ENCODE peak calls at places on chromosomes 12 and 14, in ten cellular contexts. One of them, this sample, is unnamed.

GRCh38 chr14:82642425-82642824 is 1108.8 kb upstream of the SEL1L start:
- DNase-seq in AG09309: no peak
- DNase-seq in H9: peak; percentile 88
- DNase-seq in AG09319: no peak
- DNase-seq in astrocyte: no peak
- DNase-seq in WTC11: peak; percentile 65
- DNase-seq in heart left ventricle: no peak
- DNase-seq in CD4-positive, alpha-beta T cell: no peak
- DNase-seq in dorsolateral prefrontal cortex: peak; percentile 41
- DNase-seq in nephron progenitor cell: peak; percentile 65
- DNase-seq in this sample: no peak

GRCh38 chr12:18521461-18521860 is 216.4 kb downstream of the PLCZ1 start:
- DNase-seq in CD4-positive, alpha-beta T cell: no peak
- DNase-seq in dorsolateral prefrontal cortex: no peak
- DNase-seq in heart left ventricle: no peak
- DNase-seq in WTC11: no peak
- DNase-seq in AG09309: no peak
- DNase-seq in astrocyte: no peak
- DNase-seq in H9: no peak
- DNase-seq in nephron progenitor cell: no peak
- DNase-seq in AG09319: no peak
- DNase-seq in this sample: no peak

GRCh38 chr14:51643137-51643536 is 8.6 kb upstream of the FRMD6 start:
- DNase-seq in astrocyte: peak; percentile 89
- DNase-seq in CD4-positive, alpha-beta T cell: no peak
- DNase-seq in AG09309: peak; percentile 73
- DNase-seq in nephron progenitor cell: no peak
- DNase-seq in H9: no peak
- DNase-seq in AG09319: no peak
- DNase-seq in heart left ventricle: no peak
- DNase-seq in WTC11: no peak
- DNase-seq in dorsolateral prefrontal cortex: no peak
- DNase-seq in this sample: no peak

GRCh38 chr12:68497112-68497511 is 113.6 kb upstream of the RAP1B start:
- DNase-seq in astrocyte: peak; percentile 66
- DNase-seq in CD4-positive, alpha-beta T cell: no peak
- DNase-seq in H9: no peak
- DNase-seq in heart left ventricle: no peak
- DNase-seq in WTC11: no peak
- DNase-seq in dorsolateral prefrontal cortex: no peak
- DNase-seq in AG09309: no peak
- DNase-seq in AG09319: no peak
- DNase-seq in nephron progenitor cell: no peak
- DNase-seq in this sample: no peak

GRCh38 chr14:71526388-71526787 is 405.8 kb upstream of the RGS6 start:
- DNase-seq in AG09319: no peak
- DNase-seq in CD4-positive, alpha-beta T cell: no peak
- DNase-seq in astrocyte: no peak
- DNase-seq in WTC11: no peak
- DNase-seq in nephron progenitor cell: no peak
- DNase-seq in dorsolateral prefrontal cortex: no peak
- DNase-seq in AG09309: no peak
- DNase-seq in heart left ventricle: no peak
- DNase-seq in H9: no peak
- DNase-seq in this sample: no peak

GRCh38 chr14:74257078-74257987 is 18.1 kb downstream of the VSX2 start:
- DNase-seq in nephron progenitor cell: peak; percentile 73
- DNase-seq in dorsolateral prefrontal cortex: peak; percentile 56
- DNase-seq in CD4-positive, alpha-beta T cell: peak; percentile 55
- DNase-seq in astrocyte: no peak
- DNase-seq in AG09309: no peak
- DNase-seq in AG09319: no peak
- DNase-seq in WTC11: peak; percentile 68
- DNase-seq in H9: peak; percentile 72
- DNase-seq in heart left ventricle: peak; percentile 56
- DNase-seq in this sample: peak; percentile 20

GRCh38 chr12:122116707-122117535 is 38.4 kb downstream of the MLXIP start:
- DNase-seq in dorsolateral prefrontal cortex: peak; percentile 89
- DNase-seq in AG09319: no peak
- DNase-seq in H9: no peak
- DNase-seq in nephron progenitor cell: no peak
- DNase-seq in heart left ventricle: no peak
- DNase-seq in WTC11: no peak
- DNase-seq in astrocyte: no peak
- DNase-seq in CD4-positive, alpha-beta T cell: no peak
- DNase-seq in AG09309: no peak
- DNase-seq in this sample: no peak

GRCh38 chr14:33938131-33938949 is 12.5 kb downstream of the EGLN3 start:
- DNase-seq in AG09309: no peak
- DNase-seq in dorsolateral prefrontal cortex: peak; percentile 67
- DNase-seq in heart left ventricle: peak; percentile 89
- DNase-seq in WTC11: peak; percentile 47
- DNase-seq in CD4-positive, alpha-beta T cell: no peak
- DNase-seq in nephron progenitor cell: peak; percentile 38
- DNase-seq in astrocyte: no peak
- DNase-seq in H9: peak; percentile 68
- DNase-seq in AG09319: no peak
- DNase-seq in this sample: no peak

GRCh38 chr14:100017578-100017977 is 47.6 kb upstream of the EVL start:
- DNase-seq in WTC11: no peak
- DNase-seq in nephron progenitor cell: no peak
- DNase-seq in H9: no peak
- DNase-seq in heart left ventricle: no peak
- DNase-seq in AG09319: no peak
- DNase-seq in AG09309: no peak
- DNase-seq in dorsolateral prefrontal cortex: no peak
- DNase-seq in CD4-positive, alpha-beta T cell: no peak
- DNase-seq in astrocyte: peak; percentile 87
- DNase-seq in this sample: no peak

GRCh38 chr12:79897617-79898016 is 37.3 kb downstream of the PPP1R12A start:
- DNase-seq in nephron progenitor cell: no peak
- DNase-seq in heart left ventricle: no peak
- DNase-seq in AG09309: peak; percentile 88
- DNase-seq in AG09319: peak; percentile 54
- DNase-seq in dorsolateral prefrontal cortex: no peak
- DNase-seq in H9: no peak
- DNase-seq in WTC11: no peak
- DNase-seq in astrocyte: peak; percentile 100
- DNase-seq in CD4-positive, alpha-beta T cell: no peak
- DNase-seq in this sample: peak; percentile 96

GRCh38 chr12:24879644-24880043 is 69.3 kb downstream of the BCAT1 start:
- DNase-seq in CD4-positive, alpha-beta T cell: no peak
- DNase-seq in astrocyte: no peak
- DNase-seq in dorsolateral prefrontal cortex: no peak
- DNase-seq in WTC11: no peak
- DNase-seq in AG09319: no peak
- DNase-seq in nephron progenitor cell: no peak
- DNase-seq in AG09309: no peak
- DNase-seq in H9: no peak
- DNase-seq in heart left ventricle: no peak
- DNase-seq in this sample: no peak

GRCh38 chr12:131151558-131152345 is 198.0 kb downstream of the ADGRD1 start:
- DNase-seq in astrocyte: no peak
- DNase-seq in H9: no peak
- DNase-seq in heart left ventricle: no peak
- DNase-seq in nephron progenitor cell: no peak
- DNase-seq in dorsolateral prefrontal cortex: no peak
- DNase-seq in AG09319: no peak
- DNase-seq in CD4-positive, alpha-beta T cell: no peak
- DNase-seq in AG09309: no peak
- DNase-seq in WTC11: no peak
- DNase-seq in this sample: no peak

GRCh38 chr12:80400591-80400991 is 43.4 kb upstream of the PTPRQ start:
- DNase-seq in dorsolateral prefrontal cortex: peak; percentile 58
- DNase-seq in CD4-positive, alpha-beta T cell: no peak
- DNase-seq in astrocyte: peak; percentile 31
- DNase-seq in H9: peak; percentile 64
- DNase-seq in nephron progenitor cell: no peak
- DNase-seq in AG09309: no peak
- DNase-seq in heart left ventricle: peak; percentile 21
- DNase-seq in AG09319: no peak
- DNase-seq in WTC11: peak; percentile 15
- DNase-seq in this sample: no peak

GRCh38 chr14:64114166-64114565 is 180.0 kb downstream of the ESR2 start:
- DNase-seq in WTC11: no peak
- DNase-seq in astrocyte: no peak
- DNase-seq in nephron progenitor cell: no peak
- DNase-seq in CD4-positive, alpha-beta T cell: no peak
- DNase-seq in dorsolateral prefrontal cortex: no peak
- DNase-seq in AG09319: no peak
- DNase-seq in heart left ventricle: no peak
- DNase-seq in AG09309: no peak
- DNase-seq in H9: peak; percentile 39
- DNase-seq in this sample: no peak

GRCh38 chr12:91565816-91566215 is 383.2 kb upstream of the DCN start:
- DNase-seq in dorsolateral prefrontal cortex: no peak
- DNase-seq in WTC11: no peak
- DNase-seq in CD4-positive, alpha-beta T cell: no peak
- DNase-seq in AG09309: no peak
- DNase-seq in H9: no peak
- DNase-seq in AG09319: no peak
- DNase-seq in astrocyte: no peak
- DNase-seq in nephron progenitor cell: no peak
- DNase-seq in heart left ventricle: no peak
- DNase-seq in this sample: no peak

DNA sequence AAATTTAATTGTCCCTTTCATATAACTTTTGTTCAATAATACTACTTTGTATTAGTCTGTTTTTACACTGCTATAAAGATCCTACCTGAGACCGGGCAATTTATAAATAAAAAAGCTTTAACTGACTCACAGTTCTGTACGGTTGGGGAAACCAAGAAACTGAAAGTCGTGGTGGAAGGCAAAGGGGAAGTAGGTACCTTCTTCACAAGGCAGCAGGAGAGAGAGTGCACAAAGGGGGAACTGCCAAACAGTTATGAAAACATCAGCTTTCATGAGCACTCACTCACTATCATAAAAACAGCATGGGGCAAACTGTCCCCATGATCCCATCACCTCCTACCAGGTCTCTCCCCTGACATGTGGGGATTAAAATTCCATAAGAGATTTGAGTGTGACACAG is 1069.0 kb downstream of the FSCB start:
- DNase-seq in heart left ventricle: no peak
- DNase-seq in AG09319: no peak
- DNase-seq in dorsolateral prefrontal cortex: no peak
- DNase-seq in astrocyte: no peak
- DNase-seq in WTC11: no peak
- DNase-seq in CD4-positive, alpha-beta T cell: no peak
- DNase-seq in H9: no peak
- DNase-seq in nephron progenitor cell: no peak
- DNase-seq in AG09309: no peak
- DNase-seq in this sample: no peak
- TF ChIP-seq CTCF in heart left ventricle: no peak
- TF ChIP-seq CTCF in AG09319: no peak
- TF ChIP-seq CTCF in dorsolateral prefrontal cortex: no peak
- TF ChIP-seq CTCF in astrocyte: no peak
- TF ChIP-seq CTCF in WTC11: no peak
- TF ChIP-seq CTCF in CD4-positive, alpha-beta T cell: no peak
- TF ChIP-seq CTCF in H9: no peak
- TF ChIP-seq CTCF in nephron progenitor cell: no peak
- TF ChIP-seq CTCF in AG09309: no peak
- TF ChIP-seq CTCF in this sample: no peak

DNA sequence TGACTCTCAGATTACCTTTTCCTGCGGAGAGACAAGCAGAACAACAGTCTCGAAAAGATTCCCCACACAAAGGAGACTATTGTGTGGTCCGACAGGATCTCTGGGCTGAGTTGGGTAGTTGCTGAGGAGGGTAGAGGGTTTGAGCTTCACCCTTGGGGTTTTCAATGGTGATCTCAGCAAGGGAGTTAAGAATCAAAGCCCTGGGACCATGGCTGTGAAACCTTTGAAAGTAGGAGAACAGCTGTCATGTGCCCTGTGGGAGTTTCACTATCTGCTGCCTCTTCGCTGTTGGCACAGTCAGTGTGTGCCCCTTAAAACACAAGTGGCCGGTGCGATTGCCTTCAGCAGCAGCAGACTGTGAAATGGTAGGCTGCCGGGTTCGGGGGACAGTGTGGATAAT is 14.2 kb upstream of the PLEK2 start:
- DNase-seq in WTC11: no peak
- DNase-seq in dorsolateral prefrontal cortex: no peak
- DNase-seq in nephron progenitor cell: no peak
- DNase-seq in AG09319: no peak
- DNase-seq in astrocyte: no peak
- DNase-seq in H9: no peak
- DNase-seq in AG09309: no peak
- DNase-seq in CD4-positive, alpha-beta T cell: no peak
- DNase-seq in heart left ventricle: peak; percentile 57
- DNase-seq in this sample: no peak
- TF ChIP-seq CTCF in WTC11: no peak
- TF ChIP-seq CTCF in dorsolateral prefrontal cortex: no peak
- TF ChIP-seq CTCF in nephron progenitor cell: no peak
- TF ChIP-seq CTCF in AG09319: no peak
- TF ChIP-seq CTCF in astrocyte: no peak
- TF ChIP-seq CTCF in H9: no peak
- TF ChIP-seq CTCF in AG09309: no peak
- TF ChIP-seq CTCF in CD4-positive, alpha-beta T cell: no peak
- TF ChIP-seq CTCF in heart left ventricle: no peak
- TF ChIP-seq CTCF in this sample: no peak

GRCh38 chr12:6667559-6668210 is 4.8 kb upstream of the ING4 start:
- DNase-seq in H9: peak; percentile 66
- DNase-seq in AG09309: no peak
- DNase-seq in CD4-positive, alpha-beta T cell: no peak
- DNase-seq in AG09319: no peak
- DNase-seq in WTC11: peak; percentile 22
- DNase-seq in heart left ventricle: no peak
- DNase-seq in nephron progenitor cell: no peak
- DNase-seq in dorsolateral prefrontal cortex: no peak
- DNase-seq in astrocyte: no peak
- DNase-seq in this sample: no peak
- TF ChIP-seq CTCF in H9: peak; percentile 46
- TF ChIP-seq CTCF in AG09309: peak; percentile 17
- TF ChIP-seq CTCF in CD4-positive, alpha-beta T cell: no peak
- TF ChIP-seq CTCF in AG09319: no peak
- TF ChIP-seq CTCF in WTC11: no peak
- TF ChIP-seq CTCF in heart left ventricle: no peak
- TF ChIP-seq CTCF in nephron progenitor cell: no peak
- TF ChIP-seq CTCF in dorsolateral prefrontal cortex: no peak
- TF ChIP-seq CTCF in astrocyte: peak; percentile 4
- TF ChIP-seq CTCF in this sample: no peak

DNA sequence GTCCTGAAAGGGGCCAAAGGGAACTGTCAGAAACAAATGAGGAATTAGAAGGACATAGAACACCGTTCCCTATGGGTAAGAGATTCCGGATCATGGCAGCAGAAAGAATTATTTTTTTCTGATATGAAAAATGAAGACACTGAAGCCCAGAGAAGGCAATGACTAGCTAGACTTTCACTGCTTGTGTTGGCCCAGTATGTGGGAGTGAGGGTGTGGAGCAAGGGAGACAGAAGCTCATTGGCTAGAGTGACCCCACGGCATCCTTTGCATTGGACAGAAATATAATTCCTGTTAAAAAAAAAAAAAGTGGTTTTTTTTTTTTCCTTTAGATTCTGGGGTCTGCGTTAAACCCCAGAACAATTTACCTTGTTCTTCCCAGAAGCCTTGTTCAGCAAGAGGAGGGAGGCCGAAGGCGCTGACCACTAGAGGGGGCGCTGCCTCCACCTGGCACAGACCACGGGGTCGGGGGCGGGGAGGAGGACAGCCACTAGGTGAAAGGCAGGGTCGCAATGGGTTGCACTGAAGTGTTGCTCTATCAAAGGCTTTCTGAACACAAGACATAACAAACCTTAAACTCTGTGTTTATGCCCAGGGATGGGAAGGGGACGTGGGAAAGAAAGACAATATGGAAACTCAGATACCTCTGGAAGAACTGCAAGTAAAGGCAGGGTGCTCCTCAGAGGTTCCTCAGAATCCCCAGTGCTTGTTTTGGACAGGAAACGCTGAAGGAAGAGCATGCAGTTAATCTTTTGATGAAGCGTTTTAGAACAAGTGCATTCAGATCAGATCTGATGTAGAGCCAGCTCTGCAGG is 156.8 kb downstream of the KCNA5 start:
- DNase-seq in heart left ventricle: peak; percentile 54
- DNase-seq in H9: peak; percentile 91
- DNase-seq in dorsolateral prefrontal cortex: peak; percentile 46
- DNase-seq in WTC11: peak; percentile 90
- DNase-seq in AG09319: no peak
- DNase-seq in CD4-positive, alpha-beta T cell: no peak
- DNase-seq in AG09309: no peak
- DNase-seq in nephron progenitor cell: peak; percentile 88
- DNase-seq in astrocyte: no peak
- DNase-seq in this sample: no peak
- TF ChIP-seq CTCF in heart left ventricle: peak; percentile 63
- TF ChIP-seq CTCF in H9: peak; percentile 96
- TF ChIP-seq CTCF in dorsolateral prefrontal cortex: peak; percentile 38
- TF ChIP-seq CTCF in WTC11: peak; percentile 64
- TF ChIP-seq CTCF in AG09319: peak; percentile 65
- TF ChIP-seq CTCF in CD4-positive, alpha-beta T cell: no peak
- TF ChIP-seq CTCF in AG09309: peak; percentile 76
- TF ChIP-seq CTCF in nephron progenitor cell: peak; percentile 83
- TF ChIP-seq CTCF in astrocyte: peak; percentile 33
- TF ChIP-seq CTCF in this sample: peak; percentile 26

This sample was measured in fibroblast of the aortic adventitia.